ENCODE peak calls at places on chromosomes 13 and 19, in eight cellular contexts. One of them, this sample, is unnamed. For H3K36me3, the result is how much of the 10 kb centered on the place peaks cover.

GRCh38 chr13:76812971-76813691 is 73.1 kb downstream of the KCTD12 start:
- DNase-seq in tibial artery: peak
- DNase-seq in fibroblast of lung: peak
- DNase-seq in tibial nerve: peak
- DNase-seq in heart right ventricle: peak
- DNase-seq in pancreas: no peak
- DNase-seq in left ventricle myocardium inferior: peak
- DNase-seq in ascending aorta: peak
- DNase-seq in this sample: no peak

GRCh38 chr19:45523642-45524256 is 16.5 kb downstream of the VASP start:
- DNase-seq in tibial artery: peak
- DNase-seq in pancreas: peak
- DNase-seq in ascending aorta: peak
- DNase-seq in heart right ventricle: peak
- DNase-seq in left ventricle myocardium inferior: peak
- DNase-seq in fibroblast of lung: peak
- DNase-seq in tibial nerve: peak
- DNase-seq in this sample: peak

GRCh38 chr19:48443262-48443661 is 2.5 kb upstream of the GRWD1 start:
- DNase-seq in left ventricle myocardium inferior: no peak
- DNase-seq in pancreas: no peak
- DNase-seq in ascending aorta: no peak
- DNase-seq in fibroblast of lung: no peak
- DNase-seq in tibial artery: no peak
- DNase-seq in tibial nerve: no peak
- DNase-seq in heart right ventricle: no peak
- DNase-seq in this sample: no peak

GRCh38 chr13:94987081-94987480 is 274.7 kb upstream of the SOX21 start:
- DNase-seq in tibial artery: no peak
- DNase-seq in heart right ventricle: no peak
- DNase-seq in ascending aorta: no peak
- DNase-seq in left ventricle myocardium inferior: no peak
- DNase-seq in fibroblast of lung: no peak
- DNase-seq in pancreas: no peak
- DNase-seq in tibial nerve: no peak
- DNase-seq in this sample: no peak

GRCh38 chr13:108495686-108496363 is 133.6 kb upstream of the MYO16 start:
- DNase-seq in heart right ventricle: no peak
- DNase-seq in left ventricle myocardium inferior: no peak
- DNase-seq in tibial artery: no peak
- DNase-seq in pancreas: no peak
- DNase-seq in ascending aorta: no peak
- DNase-seq in tibial nerve: no peak
- DNase-seq in fibroblast of lung: peak
- DNase-seq in this sample: no peak

GRCh38 chr19:3132971-3133792 is 2.7 kb upstream of the GNA15 start:
- DNase-seq in ascending aorta: peak
- DNase-seq in left ventricle myocardium inferior: no peak
- DNase-seq in tibial nerve: peak
- DNase-seq in pancreas: no peak
- DNase-seq in heart right ventricle: peak
- DNase-seq in tibial artery: peak
- DNase-seq in fibroblast of lung: no peak
- DNase-seq in this sample: no peak

GRCh38 chr13:48873081-48873480 is 102.6 kb upstream of the FNDC3A start:
- DNase-seq in tibial artery: no peak
- DNase-seq in fibroblast of lung: no peak
- DNase-seq in left ventricle myocardium inferior: no peak
- DNase-seq in ascending aorta: no peak
- DNase-seq in tibial nerve: no peak
- DNase-seq in heart right ventricle: no peak
- DNase-seq in pancreas: no peak
- DNase-seq in this sample: no peak

GRCh38 chr19:57648336-57649003 is 15.5 kb downstream of the ZNF211 start:
- DNase-seq in heart right ventricle: no peak
- DNase-seq in tibial artery: no peak
- DNase-seq in left ventricle myocardium inferior: no peak
- DNase-seq in ascending aorta: no peak
- DNase-seq in fibroblast of lung: no peak
- DNase-seq in pancreas: no peak
- DNase-seq in tibial nerve: no peak
- DNase-seq in this sample: peak

GRCh38 chr19:5131031-5131865 is 162.3 kb downstream of the KDM4B start:
- DNase-seq in fibroblast of lung: no peak
- DNase-seq in tibial nerve: no peak
- DNase-seq in pancreas: no peak
- DNase-seq in tibial artery: no peak
- DNase-seq in heart right ventricle: no peak
- DNase-seq in left ventricle myocardium inferior: no peak
- DNase-seq in ascending aorta: no peak
- DNase-seq in this sample: no peak

GRCh38 chr13:100338265-100338664 is 249.4 kb downstream of the PCCA start:
- DNase-seq in tibial nerve: no peak
- DNase-seq in fibroblast of lung: no peak
- DNase-seq in heart right ventricle: no peak
- DNase-seq in ascending aorta: no peak
- DNase-seq in left ventricle myocardium inferior: no peak
- DNase-seq in tibial artery: no peak
- DNase-seq in pancreas: no peak
- DNase-seq in this sample: no peak

GRCh38 chr13:98483636-98484288 is 93.1 kb downstream of the STK24 start:
- DNase-seq in fibroblast of lung: peak
- DNase-seq in tibial artery: no peak
- DNase-seq in ascending aorta: no peak
- DNase-seq in heart right ventricle: no peak
- DNase-seq in tibial nerve: no peak
- DNase-seq in left ventricle myocardium inferior: no peak
- DNase-seq in pancreas: no peak
- DNase-seq in this sample: no peak

GRCh38 chr19:10317045-10317856 is 1.4 kb upstream of the FDX2 start:
- DNase-seq in fibroblast of lung: no peak
- DNase-seq in ascending aorta: no peak
- DNase-seq in tibial artery: no peak
- DNase-seq in left ventricle myocardium inferior: no peak
- DNase-seq in pancreas: no peak
- DNase-seq in tibial nerve: no peak
- DNase-seq in heart right ventricle: no peak
- DNase-seq in this sample: no peak
- H3K36me3 ChIP-seq in fibroblast of lung: under half
- H3K36me3 ChIP-seq in ascending aorta: half or more
- H3K36me3 ChIP-seq in tibial artery: half or more
- H3K36me3 ChIP-seq in left ventricle myocardium inferior: half or more
- H3K36me3 ChIP-seq in pancreas: under half
- H3K36me3 ChIP-seq in tibial nerve: under half
- H3K36me3 ChIP-seq in heart right ventricle: under half
- H3K36me3 ChIP-seq in this sample: under half

GRCh38 chr19:56221851-56222250 is 19.8 kb downstream of the ZSCAN5C start:
- DNase-seq in tibial nerve: no peak
- DNase-seq in pancreas: no peak
- DNase-seq in tibial artery: no peak
- DNase-seq in heart right ventricle: no peak
- DNase-seq in fibroblast of lung: no peak
- DNase-seq in ascending aorta: no peak
- DNase-seq in left ventricle myocardium inferior: no peak
- DNase-seq in this sample: no peak
- TF ChIP-seq CTCF in tibial nerve: no peak
- TF ChIP-seq CTCF in pancreas: no peak
- TF ChIP-seq CTCF in tibial artery: no peak
- TF ChIP-seq CTCF in heart right ventricle: no peak
- TF ChIP-seq CTCF in fibroblast of lung: no peak
- TF ChIP-seq CTCF in ascending aorta: no peak
- TF ChIP-seq CTCF in left ventricle myocardium inferior: no peak
- TF ChIP-seq CTCF in this sample: no peak

GRCh38 chr19:933553-933882 is 7.7 kb downstream of the ARID3A start:
- DNase-seq in tibial nerve: no peak
- DNase-seq in heart right ventricle: no peak
- DNase-seq in fibroblast of lung: no peak
- DNase-seq in left ventricle myocardium inferior: no peak
- DNase-seq in ascending aorta: no peak
- DNase-seq in tibial artery: no peak
- DNase-seq in pancreas: no peak
- DNase-seq in this sample: no peak
- H3K4me3 ChIP-seq in tibial nerve: peak
- H3K4me3 ChIP-seq in heart right ventricle: peak
- H3K4me3 ChIP-seq in fibroblast of lung: peak
- H3K4me3 ChIP-seq in left ventricle myocardium inferior: peak
- H3K4me3 ChIP-seq in ascending aorta: peak
- H3K4me3 ChIP-seq in tibial artery: no peak
- H3K4me3 ChIP-seq in pancreas: no peak
- H3K4me3 ChIP-seq in this sample: no peak

GRCh38 chr19:36120984-36121358 is 5.7 kb downstream of the TBCB start:
- DNase-seq in left ventricle myocardium inferior: no peak
- DNase-seq in tibial artery: no peak
- DNase-seq in pancreas: no peak
- DNase-seq in fibroblast of lung: no peak
- DNase-seq in ascending aorta: no peak
- DNase-seq in heart right ventricle: no peak
- DNase-seq in tibial nerve: no peak
- DNase-seq in this sample: no peak
- H3K36me3 ChIP-seq in left ventricle myocardium inferior: half or more
- H3K36me3 ChIP-seq in tibial artery: half or more
- H3K36me3 ChIP-seq in pancreas: under half
- H3K36me3 ChIP-seq in fibroblast of lung: under half
- H3K36me3 ChIP-seq in ascending aorta: half or more
- H3K36me3 ChIP-seq in heart right ventricle: under half
- H3K36me3 ChIP-seq in tibial nerve: under half
- H3K36me3 ChIP-seq in this sample: under half

DNA sequence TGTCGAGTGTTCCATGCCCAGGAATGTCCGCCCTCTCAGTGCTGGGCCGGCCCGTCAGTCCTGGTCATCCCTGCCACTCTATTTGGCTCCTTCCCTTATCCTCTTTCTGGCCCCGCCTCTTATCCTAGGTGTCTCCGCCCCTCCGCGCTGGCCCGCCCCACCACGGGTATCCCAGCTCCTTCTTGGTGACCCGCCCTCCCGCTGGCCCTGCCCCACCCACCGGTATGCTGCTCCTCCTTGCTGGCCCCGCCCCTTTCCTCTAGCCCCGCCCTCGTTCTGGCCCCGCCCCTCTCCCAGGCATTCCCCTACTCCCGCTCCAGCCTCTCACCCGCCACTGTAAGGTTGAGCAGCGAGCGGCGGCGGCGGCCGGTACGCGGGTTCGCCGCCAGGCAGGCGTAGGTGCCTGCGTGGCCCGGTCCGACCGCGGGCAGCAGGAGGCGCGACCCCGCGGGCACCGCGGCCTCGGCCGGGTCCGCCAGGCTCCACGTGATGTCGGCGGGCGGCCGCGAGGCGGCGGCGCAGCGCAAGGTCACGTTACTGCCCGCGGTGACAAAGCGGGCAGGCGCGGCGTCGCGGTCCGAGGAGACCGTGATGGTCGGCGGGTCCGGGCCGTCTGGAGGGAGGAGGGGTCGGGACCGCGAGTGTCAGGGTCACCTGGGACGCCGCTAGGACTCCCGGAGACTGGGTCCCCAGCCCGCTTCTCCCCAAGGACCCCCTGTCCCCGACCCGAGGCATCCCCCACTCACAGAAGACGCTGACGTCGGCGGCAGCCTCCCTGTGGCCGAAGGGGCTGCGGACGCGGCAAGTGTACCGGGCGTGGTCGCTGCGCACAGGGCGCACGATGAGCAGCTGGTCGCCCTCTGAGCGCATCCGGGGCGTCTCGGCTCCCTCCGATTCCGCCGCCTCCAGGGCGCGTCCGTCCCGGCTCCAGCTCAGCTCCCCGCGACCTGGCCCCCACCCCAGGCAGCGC is 2.0 kb downstream of the VSIG10L start:
- DNase-seq in heart right ventricle: peak
- DNase-seq in fibroblast of lung: peak
- DNase-seq in pancreas: peak
- DNase-seq in ascending aorta: peak
- DNase-seq in tibial nerve: peak
- DNase-seq in left ventricle myocardium inferior: peak
- DNase-seq in tibial artery: peak
- DNase-seq in this sample: peak
- TF ChIP-seq CTCF in heart right ventricle: no peak
- TF ChIP-seq CTCF in fibroblast of lung: peak
- TF ChIP-seq CTCF in pancreas: no peak
- TF ChIP-seq CTCF in ascending aorta: peak
- TF ChIP-seq CTCF in tibial nerve: peak
- TF ChIP-seq CTCF in left ventricle myocardium inferior: peak
- TF ChIP-seq CTCF in tibial artery: peak
- TF ChIP-seq CTCF in this sample: no peak

GRCh38 chr13:112894423-112894672 is 74.7 kb upstream of the MCF2L start:
- DNase-seq in ascending aorta: no peak
- DNase-seq in tibial artery: no peak
- DNase-seq in left ventricle myocardium inferior: no peak
- DNase-seq in tibial nerve: no peak
- DNase-seq in fibroblast of lung: no peak
- DNase-seq in pancreas: no peak
- DNase-seq in heart right ventricle: no peak
- DNase-seq in this sample: no peak
- H3K4me3 ChIP-seq in ascending aorta: peak
- H3K4me3 ChIP-seq in tibial artery: peak
- H3K4me3 ChIP-seq in left ventricle myocardium inferior: peak
- H3K4me3 ChIP-seq in tibial nerve: peak
- H3K4me3 ChIP-seq in fibroblast of lung: peak
- H3K4me3 ChIP-seq in pancreas: peak
- H3K4me3 ChIP-seq in heart right ventricle: peak
- H3K4me3 ChIP-seq in this sample: peak

DNA sequence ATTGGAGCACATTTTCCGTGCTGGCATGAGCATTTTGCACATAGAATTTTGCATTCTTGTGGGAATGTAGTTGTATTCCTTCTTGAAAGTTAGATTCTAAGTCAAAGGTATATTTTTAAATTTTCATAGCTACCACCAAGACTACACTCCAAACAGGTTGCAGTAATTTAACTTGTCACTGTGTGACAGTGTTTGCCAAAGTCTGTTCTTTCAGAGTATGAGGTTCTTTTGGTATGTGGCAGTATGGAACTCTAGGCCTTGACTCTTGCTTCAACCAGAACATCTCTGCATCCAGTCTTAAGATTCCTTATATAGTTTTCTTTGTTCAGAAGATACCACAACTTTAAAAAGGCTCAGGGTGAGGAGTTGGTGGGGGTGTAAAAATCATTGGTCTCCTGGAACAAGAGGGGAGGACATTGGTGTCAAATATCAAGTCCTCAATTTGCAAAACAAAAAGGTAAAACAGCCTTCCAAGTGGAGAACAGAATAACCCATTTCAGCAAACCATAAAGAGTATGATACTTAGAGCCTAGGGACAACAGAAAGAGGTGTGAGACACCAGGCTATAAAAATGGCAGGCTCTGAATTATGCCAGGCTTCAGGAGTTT is 21.0 kb upstream of the CCDC97 start:
- DNase-seq in heart right ventricle: no peak
- DNase-seq in tibial nerve: no peak
- DNase-seq in pancreas: no peak
- DNase-seq in left ventricle myocardium inferior: no peak
- DNase-seq in tibial artery: no peak
- DNase-seq in ascending aorta: no peak
- DNase-seq in fibroblast of lung: no peak
- DNase-seq in this sample: no peak
- H3K36me3 ChIP-seq in heart right ventricle: half or more
- H3K36me3 ChIP-seq in tibial nerve: under half
- H3K36me3 ChIP-seq in pancreas: half or more
- H3K36me3 ChIP-seq in left ventricle myocardium inferior: half or more
- H3K36me3 ChIP-seq in tibial artery: half or more
- H3K36me3 ChIP-seq in ascending aorta: half or more
- H3K36me3 ChIP-seq in fibroblast of lung: under half
- H3K36me3 ChIP-seq in this sample: half or more